ENCODE peak calls at places on chromosomes 3 and 15, in four cellular contexts. O is NCI-H774, J is HEK293T, I is IMR-90. P is an unnamed sample.
A peak's percentile ranks its signal among the peaks of the same experiment; 100 is the strongest.

GRCh38 chr3:147497301-147497700 is 88.1 kb downstream of the ZIC1 start:
- DNase-seq in O (no peak), J (no peak), I (no peak), P (no peak)

GRCh38 chr15:74489518-74490338 is 28.8 kb upstream of the UBL7 start:
- DNase-seq in O (peak; percentile 29), J (peak; percentile 79), I (peak; percentile 49), P (peak; percentile 61)

GRCh38 chr15:34812369-34812768 is 17.0 kb upstream of the ACTC1 start:
- DNase-seq in O (no peak), J (no peak), I (peak; percentile 95), P (no peak)

GRCh38 chr3:194749631-194750271 is 64.1 kb downstream of the FAM43A start:
- DNase-seq in O (no peak), J (no peak), I (no peak), P (no peak)

GRCh38 chr3:152825566-152825965 is 9.4 kb upstream of the P2RY1 start:
- DNase-seq in O (no peak), J (no peak), I (no peak), P (no peak)

GRCh38 chr15:42138968-42139386 is 17.5 kb downstream of the PLA2G4F start:
- DNase-seq in O (no peak), J (no peak), I (no peak), P (no peak)

GRCh38 chr3:138829886-138830510 is 4.7 kb downstream of the PIK3CB start:
- DNase-seq in O (no peak), J (no peak), I (no peak), P (no peak)

GRCh38 chr15:60091150-60091549 is 87.0 kb downstream of the FOXB1 start:
- DNase-seq in O (no peak), J (no peak), I (peak; percentile 83), P (no peak)

GRCh38 chr3:160828880-160829279 is 72.8 kb downstream of the PPM1L start:
- DNase-seq in O (no peak), J (no peak), I (no peak), P (no peak)

GRCh38 chr15:96735621-96736020 is 405.1 kb downstream of the NR2F2 start:
- DNase-seq in O (no peak), J (no peak), I (no peak), P (no peak)

GRCh38 chr3:150216866-150217600 is 191.1 kb upstream of the TSC22D2 start:
- DNase-seq in O (no peak), J (no peak), I (no peak), P (no peak)

P was measured in iPS DF 6.9.